ENCODE peak calls at places on chromosomes 1 and 21, in nine cellular contexts. H is anterior cingulate cortex; R is stimulated activated CD4-positive, alpha-beta T cell treated with anti-CD3 and anti-CD28 coated beads, Interleukin-4, amount 100 ng/mL, for 48 hours; S is left colon; A is activated naive CD4-positive, alpha-beta T cell; U is dermis blood vessel endothelial cell; O is iPS-NIHi11; Q is HT-29; F is NCI-H1105. Y is an unnamed sample.

GRCh38 chr1:27760411-27760810 is 12.6 kb upstream of the STX12 start:
- DNase-seq in H (no peak), R (no peak), S (no peak), A (no peak), U (peak; percentile 58), O (no peak), Q (peak; percentile 12), F (no peak), Y (no peak)

GRCh38 chr1:199082778-199083389 is 444.0 kb downstream of the PTPRC start:
- DNase-seq in H (no peak), R (no peak), S (no peak), A (no peak), U (no peak), O (no peak), Q (no peak), F (no peak), Y (no peak)

GRCh38 chr1:10733967-10734366 is 62.5 kb downstream of the CASZ1 start:
- DNase-seq in H (no peak), R (peak; percentile 45), S (no peak), A (no peak), U (no peak), O (peak; percentile 62), Q (no peak), F (peak; percentile 85), Y (no peak)

GRCh38 chr21:31354604-31355443 is 10.8 kb upstream of the TIAM1 start:
- DNase-seq in H (no peak), R (peak; percentile 47), S (no peak), A (peak; percentile 53), U (peak; percentile 51), O (no peak), Q (peak; percentile 14), F (no peak), Y (no peak)

GRCh38 chr1:21355956-21356355 is 65.7 kb upstream of the ECE1 start:
- DNase-seq in H (no peak), R (no peak), S (no peak), A (no peak), U (no peak), O (no peak), Q (no peak), F (no peak), Y (no peak)

GRCh38 chr1:23530089-23530749 is 814 bp downstream of the E2F2 start:
- DNase-seq in H (no peak), R (no peak), S (no peak), A (no peak), U (no peak), O (no peak), Q (no peak), F (peak; percentile 66), Y (no peak)

GRCh38 chr1:115189814-115190541 is 100.7 kb upstream of the TSPAN2 start:
- DNase-seq in H (no peak), R (no peak), S (no peak), A (no peak), U (peak; percentile 7), O (no peak), Q (no peak), F (no peak), Y (no peak)

GRCh38 chr1:219833214-219833816 is 95.0 kb downstream of the SLC30A10 start:
- DNase-seq in H (no peak), R (no peak), S (no peak), A (no peak), U (no peak), O (no peak), Q (no peak), F (no peak), Y (peak; percentile 9)

GRCh38 chr21:16570856-16571255 is 841.1 kb downstream of the USP25 start:
- DNase-seq in H (no peak), R (no peak), S (no peak), A (no peak), U (no peak), O (no peak), Q (no peak), F (no peak), Y (no peak)